ENCODE peak calls at places on chromosomes 16 and 17, in ten cellular contexts. One of them, this sample, is unnamed. For H3K4me1, the result is how much of the 10 kb centered on the place peaks cover.

GRCh38 chr16:19884611-19885455 is at the start of gene GPRC5B:
- DNase-seq in A549: peak
- DNase-seq in HepG2: no peak
- DNase-seq in GM12878: no peak
- DNase-seq in SK-N-SH: peak
- DNase-seq in suprapubic skin: peak
- DNase-seq in K562: peak
- DNase-seq in transverse colon: peak
- DNase-seq in sigmoid colon: peak
- DNase-seq in stomach: peak
- DNase-seq in this sample: peak

GRCh38 chr17:36529121-36529520 is 5.5 kb downstream of the MYO19 start:
- DNase-seq in A549: peak
- DNase-seq in HepG2: no peak
- DNase-seq in GM12878: no peak
- DNase-seq in SK-N-SH: no peak
- DNase-seq in suprapubic skin: peak
- DNase-seq in K562: no peak
- DNase-seq in transverse colon: no peak
- DNase-seq in sigmoid colon: no peak
- DNase-seq in stomach: no peak
- DNase-seq in this sample: no peak

GRCh38 chr17:29089601-29090044 is 46.7 kb downstream of the PIPOX start:
- DNase-seq in A549: no peak
- DNase-seq in HepG2: no peak
- DNase-seq in GM12878: no peak
- DNase-seq in SK-N-SH: no peak
- DNase-seq in suprapubic skin: no peak
- DNase-seq in K562: no peak
- DNase-seq in transverse colon: peak
- DNase-seq in sigmoid colon: peak
- DNase-seq in stomach: no peak
- DNase-seq in this sample: no peak

GRCh38 chr17:14474591-14474990 is 173.7 kb downstream of the HS3ST3B1 start:
- DNase-seq in A549: peak
- DNase-seq in HepG2: no peak
- DNase-seq in GM12878: no peak
- DNase-seq in SK-N-SH: no peak
- DNase-seq in suprapubic skin: no peak
- DNase-seq in K562: no peak
- DNase-seq in transverse colon: no peak
- DNase-seq in sigmoid colon: no peak
- DNase-seq in stomach: no peak
- DNase-seq in this sample: no peak

GRCh38 chr17:76556759-76557367 is 17.0 kb downstream of the PRCD start:
- DNase-seq in A549: peak
- DNase-seq in HepG2: peak
- DNase-seq in GM12878: no peak
- DNase-seq in SK-N-SH: no peak
- DNase-seq in suprapubic skin: no peak
- DNase-seq in K562: no peak
- DNase-seq in transverse colon: peak
- DNase-seq in sigmoid colon: no peak
- DNase-seq in stomach: peak
- DNase-seq in this sample: peak

GRCh38 chr16:64428463-64428862 is 693.4 kb downstream of the CDH11 start:
- DNase-seq in A549: no peak
- DNase-seq in HepG2: no peak
- DNase-seq in GM12878: no peak
- DNase-seq in SK-N-SH: peak
- DNase-seq in suprapubic skin: no peak
- DNase-seq in K562: no peak
- DNase-seq in transverse colon: no peak
- DNase-seq in sigmoid colon: no peak
- DNase-seq in stomach: no peak
- DNase-seq in this sample: no peak

GRCh38 chr17:17774009-17774881 is 62.5 kb downstream of the SREBF1 start:
- DNase-seq in A549: peak
- DNase-seq in HepG2: no peak
- DNase-seq in GM12878: no peak
- DNase-seq in SK-N-SH: no peak
- DNase-seq in suprapubic skin: no peak
- DNase-seq in K562: no peak
- DNase-seq in transverse colon: peak
- DNase-seq in sigmoid colon: peak
- DNase-seq in stomach: peak
- DNase-seq in this sample: no peak

GRCh38 chr17:72143245-72143644 is 22.4 kb downstream of the SOX9 start:
- DNase-seq in A549: no peak
- DNase-seq in HepG2: peak
- DNase-seq in GM12878: no peak
- DNase-seq in SK-N-SH: no peak
- DNase-seq in suprapubic skin: no peak
- DNase-seq in K562: no peak
- DNase-seq in transverse colon: no peak
- DNase-seq in sigmoid colon: no peak
- DNase-seq in stomach: no peak
- DNase-seq in this sample: no peak

GRCh38 chr17:52027620-52028019 is 130.9 kb downstream of the CA10 start:
- DNase-seq in A549: peak
- DNase-seq in HepG2: no peak
- DNase-seq in GM12878: no peak
- DNase-seq in SK-N-SH: no peak
- DNase-seq in suprapubic skin: no peak
- DNase-seq in K562: no peak
- DNase-seq in transverse colon: no peak
- DNase-seq in sigmoid colon: no peak
- DNase-seq in stomach: no peak
- DNase-seq in this sample: no peak

GRCh38 chr17:17507465-17508011 is 11.3 kb upstream of the RASD1 start:
- DNase-seq in A549: no peak
- DNase-seq in HepG2: no peak
- DNase-seq in GM12878: no peak
- DNase-seq in SK-N-SH: no peak
- DNase-seq in suprapubic skin: no peak
- DNase-seq in K562: no peak
- DNase-seq in transverse colon: no peak
- DNase-seq in sigmoid colon: no peak
- DNase-seq in stomach: no peak
- DNase-seq in this sample: no peak

GRCh38 chr16:70804153-70804728 is 3.3 kb upstream of the VAC14 start:
- DNase-seq in A549: peak
- DNase-seq in HepG2: no peak
- DNase-seq in GM12878: no peak
- DNase-seq in SK-N-SH: no peak
- DNase-seq in suprapubic skin: no peak
- DNase-seq in K562: no peak
- DNase-seq in transverse colon: no peak
- DNase-seq in sigmoid colon: no peak
- DNase-seq in stomach: no peak
- DNase-seq in this sample: no peak

GRCh38 chr17:1108810-1109605 is 70.8 kb downstream of the ABR start:
- DNase-seq in A549: peak
- DNase-seq in HepG2: no peak
- DNase-seq in GM12878: no peak
- DNase-seq in SK-N-SH: peak
- DNase-seq in suprapubic skin: no peak
- DNase-seq in K562: no peak
- DNase-seq in transverse colon: peak
- DNase-seq in sigmoid colon: peak
- DNase-seq in stomach: peak
- DNase-seq in this sample: peak

GRCh38 chr17:34246872-34247271 is 8.2 kb upstream of the CCL2 start:
- DNase-seq in A549: no peak
- DNase-seq in HepG2: no peak
- DNase-seq in GM12878: no peak
- DNase-seq in SK-N-SH: no peak
- DNase-seq in suprapubic skin: no peak
- DNase-seq in K562: no peak
- DNase-seq in transverse colon: no peak
- DNase-seq in sigmoid colon: no peak
- DNase-seq in stomach: no peak
- DNase-seq in this sample: no peak

GRCh38 chr17:34220045-34220775 is 34.9 kb upstream of the CCL2 start:
- DNase-seq in A549: no peak
- DNase-seq in HepG2: no peak
- DNase-seq in GM12878: no peak
- DNase-seq in SK-N-SH: no peak
- DNase-seq in suprapubic skin: no peak
- DNase-seq in K562: no peak
- DNase-seq in transverse colon: no peak
- DNase-seq in sigmoid colon: no peak
- DNase-seq in stomach: no peak
- DNase-seq in this sample: no peak

GRCh38 chr16:67837811-67838210 is 4.3 kb upstream of the THAP11 start:
- DNase-seq in A549: no peak
- DNase-seq in HepG2: no peak
- DNase-seq in GM12878: no peak
- DNase-seq in SK-N-SH: no peak
- DNase-seq in suprapubic skin: no peak
- DNase-seq in K562: no peak
- DNase-seq in transverse colon: no peak
- DNase-seq in sigmoid colon: no peak
- DNase-seq in stomach: no peak
- DNase-seq in this sample: no peak

GRCh38 chr17:27469256-27469655 is 13.0 kb downstream of the KSR1 start:
- DNase-seq in A549: no peak
- DNase-seq in HepG2: no peak
- DNase-seq in GM12878: no peak
- DNase-seq in SK-N-SH: no peak
- DNase-seq in suprapubic skin: no peak
- DNase-seq in K562: no peak
- DNase-seq in transverse colon: no peak
- DNase-seq in sigmoid colon: no peak
- DNase-seq in stomach: no peak
- DNase-seq in this sample: no peak
- H3K4me1 ChIP-seq in A549: under half
- H3K4me1 ChIP-seq in HepG2: under half
- H3K4me1 ChIP-seq in GM12878: half or more
- H3K4me1 ChIP-seq in SK-N-SH: under half
- H3K4me1 ChIP-seq in suprapubic skin: under half
- H3K4me1 ChIP-seq in K562: half or more
- H3K4me1 ChIP-seq in transverse colon: under half
- H3K4me1 ChIP-seq in sigmoid colon: under half
- H3K4me1 ChIP-seq in stomach: under half
- H3K4me1 ChIP-seq in this sample: under half

GRCh38 chr16:4212207-4212933 is 29.5 kb downstream of the SRL start:
- DNase-seq in A549: no peak
- DNase-seq in HepG2: no peak
- DNase-seq in GM12878: no peak
- DNase-seq in SK-N-SH: no peak
- DNase-seq in suprapubic skin: no peak
- DNase-seq in K562: no peak
- DNase-seq in transverse colon: no peak
- DNase-seq in sigmoid colon: no peak
- DNase-seq in stomach: no peak
- DNase-seq in this sample: peak
- TF ChIP-seq EP300 in A549: no peak
- TF ChIP-seq EP300 in HepG2: no peak
- TF ChIP-seq EP300 in GM12878: no peak
- TF ChIP-seq EP300 in SK-N-SH: no peak
- TF ChIP-seq EP300 in suprapubic skin: no peak
- TF ChIP-seq EP300 in K562: no peak
- TF ChIP-seq EP300 in transverse colon: peak
- TF ChIP-seq EP300 in sigmoid colon: peak
- TF ChIP-seq EP300 in stomach: peak
- TF ChIP-seq EP300 in this sample: no peak

DNA sequence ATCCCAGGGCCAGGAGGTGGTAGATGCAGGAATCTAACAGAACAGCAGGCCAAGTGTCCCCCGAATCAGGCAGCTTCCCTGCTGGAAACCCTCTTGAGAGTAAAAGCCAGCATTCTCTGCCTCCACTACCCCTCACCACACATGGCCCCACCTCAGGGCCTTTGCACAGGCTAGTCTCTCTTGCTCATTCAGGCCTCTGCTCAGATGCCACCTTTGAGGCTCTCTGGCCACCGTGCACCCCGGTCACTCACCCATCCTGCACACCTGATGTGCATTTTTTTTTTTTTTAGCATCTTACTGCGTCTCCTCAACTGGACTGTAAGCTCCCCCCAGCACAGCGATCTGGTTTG is 34.5 kb upstream of the GSE1 start:
- DNase-seq in A549: no peak
- DNase-seq in HepG2: no peak
- DNase-seq in GM12878: no peak
- DNase-seq in SK-N-SH: no peak
- DNase-seq in suprapubic skin: no peak
- DNase-seq in K562: no peak
- DNase-seq in transverse colon: no peak
- DNase-seq in sigmoid colon: no peak
- DNase-seq in stomach: no peak
- DNase-seq in this sample: no peak
- H3K4me1 ChIP-seq in A549: under half
- H3K4me1 ChIP-seq in HepG2: under half
- H3K4me1 ChIP-seq in GM12878: under half
- H3K4me1 ChIP-seq in SK-N-SH: half or more
- H3K4me1 ChIP-seq in suprapubic skin: half or more
- H3K4me1 ChIP-seq in K562: half or more
- H3K4me1 ChIP-seq in transverse colon: half or more
- H3K4me1 ChIP-seq in sigmoid colon: under half
- H3K4me1 ChIP-seq in stomach: under half
- H3K4me1 ChIP-seq in this sample: half or more

GRCh38 chr16:85110105-85110504 is 2.2 kb downstream of the CIBAR2 start:
- DNase-seq in A549: no peak
- DNase-seq in HepG2: no peak
- DNase-seq in GM12878: no peak
- DNase-seq in SK-N-SH: no peak
- DNase-seq in suprapubic skin: no peak
- DNase-seq in K562: no peak
- DNase-seq in transverse colon: no peak
- DNase-seq in sigmoid colon: no peak
- DNase-seq in stomach: no peak
- DNase-seq in this sample: peak
- TF ChIP-seq EP300 in A549: no peak
- TF ChIP-seq EP300 in HepG2: no peak
- TF ChIP-seq EP300 in GM12878: no peak
- TF ChIP-seq EP300 in SK-N-SH: no peak
- TF ChIP-seq EP300 in suprapubic skin: no peak
- TF ChIP-seq EP300 in K562: no peak
- TF ChIP-seq EP300 in transverse colon: no peak
- TF ChIP-seq EP300 in sigmoid colon: no peak
- TF ChIP-seq EP300 in stomach: no peak
- TF ChIP-seq EP300 in this sample: no peak

DNA sequence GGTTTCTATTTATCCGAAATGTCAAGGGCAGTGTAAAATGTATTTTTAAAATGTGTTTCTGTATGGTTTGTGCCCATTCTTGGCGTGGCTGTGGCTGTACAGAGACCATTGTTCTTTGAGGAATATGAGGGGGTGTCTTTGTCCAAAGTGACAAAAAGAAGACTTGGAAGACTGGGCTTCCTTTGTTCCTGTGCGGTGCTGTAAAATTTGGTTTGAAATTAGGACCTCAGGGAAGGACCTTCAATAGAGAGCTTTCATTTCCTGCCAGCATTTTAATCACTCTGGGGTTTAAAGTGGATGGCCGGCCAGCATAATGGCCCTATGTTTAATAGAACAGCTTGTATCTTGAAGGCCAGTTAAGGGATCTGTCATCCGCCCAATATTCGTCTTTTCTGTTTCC is 190.1 kb upstream of the TBX2 start:
- DNase-seq in A549: no peak
- DNase-seq in HepG2: no peak
- DNase-seq in GM12878: no peak
- DNase-seq in SK-N-SH: no peak
- DNase-seq in suprapubic skin: no peak
- DNase-seq in K562: no peak
- DNase-seq in transverse colon: no peak
- DNase-seq in sigmoid colon: no peak
- DNase-seq in stomach: no peak
- DNase-seq in this sample: no peak
- H3K4me1 ChIP-seq in A549: under half
- H3K4me1 ChIP-seq in HepG2: under half
- H3K4me1 ChIP-seq in GM12878: under half
- H3K4me1 ChIP-seq in SK-N-SH: under half
- H3K4me1 ChIP-seq in suprapubic skin: under half
- H3K4me1 ChIP-seq in K562: under half
- H3K4me1 ChIP-seq in transverse colon: under half
- H3K4me1 ChIP-seq in sigmoid colon: under half
- H3K4me1 ChIP-seq in stomach: under half
- H3K4me1 ChIP-seq in this sample: under half